ENCODE peak calls at places on chromosomes 11 and 22, in five cellular contexts. X is H1, F is A549, R is HepG2, G is K562. N is an unnamed sample.

GRCh38 chr11:19091366-19091765 is 25.6 kb upstream of the ZDHHC13 start:
- DNase-seq in R (no peak), X (no peak), G (no peak), F (no peak), N (no peak)

GRCh38 chr11:47179655-47179991 is 2.9 kb upstream of the ARFGAP2 start:
- DNase-seq in F (peak; percentile 70), G (peak; percentile 59), R (peak; percentile 52), X (peak; percentile 65), N (peak; percentile 52)

GRCh38 chr11:75238595-75239245 is 1.9 kb upstream of the TPBGL start:
- DNase-seq in R (no peak), F (no peak), X (no peak), G (no peak), N (no peak)

GRCh38 chr22:42716221-42716620 is 4.4 kb downstream of the A4GALT start:
- DNase-seq in R (no peak), F (no peak), G (no peak), X (no peak), N (no peak)

GRCh38 chr22:39090426-39091064 is 6.5 kb upstream of the APOBEC3H start:
- DNase-seq in F (no peak), G (no peak), X (no peak), R (no peak), N (no peak)

GRCh38 chr22:38707346-38707745 is 1.6 kb downstream of the GTPBP1 start:
- DNase-seq in R (peak; percentile 80), F (peak; percentile 61), G (no peak), X (no peak), N (peak; percentile 23)

GRCh38 chr11:107576497-107577086 is 11.1 kb upstream of the ALKBH8 start:
- DNase-seq in F (no peak), G (peak; percentile 28), R (peak; percentile 19), X (peak; percentile 72), N (peak; percentile 55)

GRCh38 chr22:44023404-44024287 is 456 bp upstream of the PARVB start:
- DNase-seq in X (peak; percentile 60), F (peak; percentile 51), G (peak; percentile 83), R (no peak), N (peak; percentile 51)

GRCh38 chr11:34431979-34432378 is 6.8 kb upstream of the CAT start:
- DNase-seq in X (no peak), F (no peak), G (no peak), R (no peak), N (no peak)

GRCh38 chr11:90326647-90327046 is 103.8 kb upstream of the CHORDC1 start:
- DNase-seq in R (no peak), G (no peak), X (no peak), F (no peak), N (no peak)

GRCh38 chr11:2942447-2942846 is 13.2 kb upstream of the PHLDA2 start:
- DNase-seq in R (no peak), F (no peak), X (no peak), G (no peak), N (no peak)

GRCh38 chr11:47946682-47947575 is 33.4 kb upstream of the PTPRJ start:
- DNase-seq in R (no peak), X (no peak), G (peak; percentile 86), F (peak; percentile 95), N (peak; percentile 88)

GRCh38 chr22:19789406-19789805 is 28.8 kb downstream of the TBX1 start:
- DNase-seq in X (no peak), G (no peak), R (no peak), F (no peak), N (no peak)

GRCh38 chr11:122505304-122506006 is 150.1 kb upstream of the UBASH3B start:
- DNase-seq in G (peak; percentile 47), R (peak; percentile 42), F (peak; percentile 73), X (peak; percentile 86), N (peak; percentile 77)

GRCh38 chr11:96228911-96229310 is 114.1 kb downstream of the MAML2 start:
- DNase-seq in R (no peak), X (no peak), G (no peak), F (no peak), N (no peak)

GRCh38 chr11:22976146-22976545 is 115.9 kb upstream of the CCDC179 start:
- DNase-seq in G (no peak), F (peak; percentile 18), R (no peak), X (no peak), N (no peak)

GRCh38 chr22:25362215-25362882 is 142.9 kb downstream of the CRYBB2 start:
- DNase-seq in X (peak; percentile 98), G (peak; percentile 74), F (peak; percentile 21), R (peak; percentile 35), N (peak; percentile 54)

GRCh38 chr11:48170176-48170839 is 46.3 kb upstream of the OR4B1 start:
- DNase-seq in G (no peak), X (no peak), R (no peak), F (no peak), N (no peak)

GRCh38 chr11:9895016-9895415 is 231.1 kb downstream of the SWAP70 start:
- DNase-seq in R (no peak), F (no peak), X (no peak), G (no peak), N (no peak)

GRCh38 chr11:71153005-71153395 is 99.4 kb downstream of the SHANK2 start:
- DNase-seq in X (no peak), F (peak; percentile 38), G (no peak), R (peak; percentile 46), N (no peak)

DNA sequence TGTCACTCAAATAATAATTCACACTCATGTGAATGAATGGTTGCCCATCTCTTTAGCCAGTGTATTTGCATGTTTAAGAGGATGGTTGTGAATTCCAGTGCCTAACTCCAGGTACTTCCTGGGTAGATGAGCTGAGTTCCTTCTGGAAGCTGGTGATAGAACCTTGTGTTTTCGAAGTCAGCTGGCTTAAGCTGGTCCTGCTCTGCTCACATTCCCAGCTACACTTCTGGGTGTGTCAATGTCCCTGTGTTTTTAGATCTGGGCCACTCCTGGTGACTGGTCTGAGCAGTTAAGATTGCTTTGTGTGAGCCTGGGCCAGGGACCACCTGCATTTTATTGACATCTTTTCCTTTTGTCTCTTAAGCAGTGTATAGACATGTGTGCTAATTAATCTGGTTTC is 10.6 kb downstream of the TEAD1 start:
- DNase-seq in F (no peak), R (no peak), G (peak; percentile 50), X (no peak), N (no peak)
- H3K27ac ChIP-seq in F (peak overlapping the region; percentile 98), R (no peak overlapping the region), G (no peak overlapping the region), X (no peak overlapping the region), N (peak overlapping the region; percentile 7)

GRCh38 chr22:40651563-40652501 is 15.3 kb upstream of the MRTFA start:
- DNase-seq in F (peak; percentile 95), R (peak; percentile 95), G (peak; percentile 87), X (peak; percentile 78), N (peak; percentile 98)
- H3K4me2 ChIP-seq in F (peak overlapping the region; percentile 88), R (peak overlapping the region; percentile 89), G (peak overlapping the region; percentile 90), X (no peak overlapping the region), N (peak overlapping the region; percentile 76)

DNA sequence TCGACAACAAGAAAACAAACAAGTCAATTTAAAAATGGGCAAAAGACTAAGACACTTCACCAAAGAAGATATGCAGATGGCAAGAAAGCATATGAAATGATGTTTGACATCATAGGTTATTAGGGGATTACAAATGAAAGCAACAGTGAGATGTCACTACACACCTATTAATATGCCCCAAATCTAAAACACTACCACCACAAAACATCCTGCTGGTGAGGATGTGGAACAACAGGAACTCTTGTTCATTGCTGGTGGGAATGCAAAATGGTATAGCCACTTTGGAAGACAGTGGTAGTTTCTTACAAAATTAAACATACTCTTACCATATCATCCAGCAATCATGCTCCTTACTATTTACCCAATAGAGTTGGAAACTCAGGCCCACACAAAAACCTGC is 29.0 kb downstream of the PRRG4 start:
- DNase-seq in X (no peak), R (no peak), G (no peak), F (peak; percentile 17), N (no peak)
- TF ChIP-seq JUN in X (no peak), R (no peak), G (no peak), F (no peak), N (no peak)

GRCh38 chr11:8086571-8086970 is 5.6 kb downstream of the TUB start:
- DNase-seq in R (no peak), F (no peak), X (no peak), G (no peak), N (no peak)
- H3K27ac ChIP-seq in R (no peak overlapping the region), F (no peak overlapping the region), X (no peak overlapping the region), G (no peak overlapping the region), N (no peak overlapping the region)

GRCh38 chr11:108647387-108647700 is 17.5 kb upstream of the DDX10 start:
- DNase-seq in G (no peak), X (no peak), F (no peak), R (no peak), N (no peak)

GRCh38 chr11:108647701-108648527 is 17.0 kb upstream of the DDX10 start:
- DNase-seq in X (peak; percentile 63), G (peak; percentile 32), F (peak; percentile 66), R (peak; percentile 50), N (peak; percentile 77)

GRCh38 chr11:108645956-108646355 is 18.9 kb upstream of the DDX10 start:
- DNase-seq in R (no peak), X (no peak), G (no peak), F (no peak), N (no peak)

GRCh38 chr11:108643974-108644373 is 20.9 kb upstream of the DDX10 start:
- DNase-seq in F (no peak), X (no peak), G (no peak), R (no peak), N (no peak)

DNA sequence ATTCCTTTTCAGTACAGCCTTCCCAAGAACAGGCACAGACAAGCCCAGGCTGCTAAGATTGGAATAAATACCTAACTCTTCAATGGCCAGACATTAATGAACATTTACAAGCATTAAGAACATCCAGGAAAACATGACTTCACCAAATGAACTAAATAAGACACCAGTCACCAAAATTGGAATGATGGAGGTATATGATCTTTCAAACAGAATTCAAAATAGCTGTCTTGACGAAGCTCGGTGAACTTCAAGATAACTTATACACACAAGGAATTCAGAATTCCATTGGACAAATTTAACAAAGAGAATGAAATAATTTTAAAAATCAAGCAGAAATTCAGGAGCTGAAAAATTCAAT is 16.4 kb upstream of the DDX10 start:
- DNase-seq in G (no peak), F (no peak), R (no peak), X (no peak), N (no peak)
- H3K4me2 ChIP-seq in G (no peak overlapping the region), F (no peak overlapping the region), R (no peak overlapping the region), X (no peak overlapping the region), N (no peak overlapping the region)

GRCh38 chr11:65078151-65078550 is 5.7 kb downstream of the CDCA5 start:
- DNase-seq in G (peak; percentile 62), F (peak; percentile 69), X (peak; percentile 86), R (peak; percentile 49), N (peak; percentile 22)
- TF ChIP-seq JUN in G (no peak), F (no peak), X (no peak), R (no peak), N (no peak)